ENCODE peak calls at places on chromosome 1, in five cellular contexts. N is cardiac fibroblast, C is GM23338, Y is ureter, O is COR-L47. V is an unnamed sample.

GRCh38 chr1:8463144-8463927 is 145.4 kb downstream of the SLC45A1 start:
- DNase-seq in N (peak), C (no peak), Y (no peak), O (peak), V (peak)

GRCh38 chr1:106944721-106945120 is 111.8 kb upstream of the PRMT6 start:
- DNase-seq in N (peak), C (peak), Y (no peak), O (no peak), V (no peak)

GRCh38 chr1:85343213-85343611 is 66.8 kb upstream of the BCL10 start:
- DNase-seq in N (peak), C (no peak), Y (no peak), O (no peak), V (no peak)

GRCh38 chr1:3690282-3691065 is 38.2 kb downstream of the TP73 start:
- DNase-seq in N (no peak), C (no peak), Y (peak), O (no peak), V (no peak)

GRCh38 chr1:201508809-201509208 is 1.9 kb upstream of the CSRP1 start:
- DNase-seq in N (no peak), C (no peak), Y (no peak), O (no peak), V (no peak)

GRCh38 chr1:206923009-206923960 is 1.5 kb upstream of the FCMR start:
- DNase-seq in N (no peak), C (no peak), Y (no peak), O (no peak), V (no peak)

GRCh38 chr1:59750612-59751395 is 63.9 kb upstream of the HOOK1 start:
- DNase-seq in N (peak), C (no peak), Y (no peak), O (no peak), V (no peak)

GRCh38 chr1:169546087-169546995 is 39.9 kb downstream of the F5 start:
- DNase-seq in N (peak), C (peak), Y (peak), O (peak), V (peak)

GRCh38 chr1:230226004-230226800 is 159.2 kb downstream of the GALNT2 start:
- DNase-seq in N (no peak), C (no peak), Y (no peak), O (no peak), V (no peak)

GRCh38 chr1:66282343-66282852 is 251.6 kb upstream of the SGIP1 start:
- DNase-seq in N (peak), C (no peak), Y (no peak), O (no peak), V (no peak)

GRCh38 chr1:869499-870244 is 54.1 kb upstream of the SAMD11 start:
- DNase-seq in N (peak), C (peak), Y (peak), O (peak), V (no peak)

GRCh38 chr1:233132445-233132844 is 163.1 kb downstream of the PCNX2 start:
- DNase-seq in N (no peak), C (no peak), Y (no peak), O (no peak), V (no peak)

GRCh38 chr1:39926343-39926769 is 24.6 kb upstream of the MYCL start:
- DNase-seq in N (peak), C (no peak), Y (no peak), O (no peak), V (no peak)

GRCh38 chr1:3078421-3078820 is 9.4 kb downstream of the PRDM16 start:
- DNase-seq in N (no peak), C (no peak), Y (no peak), O (no peak), V (no peak)

V was measured in AG09319.